ENCODE peak calls at places on chromosome 1, in five cellular contexts. O is Peyer's patch, Q is fibroblast of mammary gland, K is non-pigmented ciliary epithelial cell, Z is HFF-Myc. P is an unnamed sample.

GRCh38 chr1:226497276-226497833 is 51.2 kb upstream of the STUM start:
- DNase-seq in O (no peak), Q (no peak), K (no peak), Z (no peak), P (no peak)

GRCh38 chr1:12165342-12165741 is 1.4 kb upstream of the TNFRSF1B start:
- DNase-seq in O (no peak), Q (no peak), K (no peak), Z (no peak), P (no peak)

GRCh38 chr1:167695756-167696561 is 25.8 kb upstream of the MPZL1 start:
- DNase-seq in O (no peak), Q (no peak), K (no peak), Z (no peak), P (no peak)

GRCh38 chr1:27928216-27928954 is 6.4 kb upstream of the SMPDL3B start:
- DNase-seq in O (no peak), Q (no peak), K (no peak), Z (no peak), P (no peak)

GRCh38 chr1:30274176-30274936 is 449.0 kb downstream of the MATN1 start:
- DNase-seq in O (no peak), Q (no peak), K (no peak), Z (no peak), P (no peak)

GRCh38 chr1:240194120-240194519 is 102.4 kb downstream of the FMN2 start:
- DNase-seq in O (no peak), Q (peak; percentile 80), K (no peak), Z (no peak), P (peak; percentile 74)

GRCh38 chr1:224528900-224529299 is 87.2 kb upstream of the CNIH3 start:
- DNase-seq in O (no peak), Q (peak; percentile 95), K (peak; percentile 62), Z (peak; percentile 84), P (peak; percentile 89)

GRCh38 chr1:193519922-193520321 is 333.5 kb upstream of the B3GALT2 start:
- DNase-seq in O (no peak), Q (no peak), K (no peak), Z (no peak), P (no peak)

GRCh38 chr1:56506314-56506743 is 73.0 kb downstream of the PLPP3 start:
- DNase-seq in O (peak; percentile 66), Q (no peak), K (no peak), Z (no peak), P (no peak)